ENCODE peak calls at places on chromosomes 16 and 17, in four cellular contexts. T is uterus, X is psoas muscle, U is progenitor cell of endocrine pancreas. Z is an unnamed sample.

GRCh38 chr17:69870751-69871199 is 204.2 kb upstream of the KCNJ16 start:
- DNase-seq in T (no peak), X (no peak), U (no peak), Z (no peak)

GRCh38 chr16:78844682-78845081 is 745.2 kb downstream of the WWOX start:
- DNase-seq in T (no peak), X (no peak), U (no peak), Z (peak)

GRCh38 chr17:82212331-82213250 is at the start of gene CCDC57:
- DNase-seq in T (peak), X (peak), U (peak), Z (peak)

GRCh38 chr16:23670137-23670776 is 8.4 kb upstream of the PLK1 start:
- DNase-seq in T (no peak), X (peak), U (no peak), Z (no peak)

GRCh38 chr17:49227436-49228261 is 2.9 kb downstream of the PHOSPHO1 start:
- DNase-seq in T (peak), X (peak), U (peak), Z (peak)

GRCh38 chr17:4362141-4362540 is 4.3 kb downstream of the UBE2G1 start:
- DNase-seq in T (no peak), X (no peak), U (no peak), Z (no peak)

GRCh38 chr17:9842057-9842758 is 16.5 kb downstream of the GLP2R start:
- DNase-seq in T (peak), X (peak), U (no peak), Z (no peak)

GRCh38 chr17:17672453-17673368 is 8.5 kb upstream of the RAI1 start:
- DNase-seq in T (no peak), X (peak), U (no peak), Z (no peak)

GRCh38 chr17:40686192-40686591 is 17.4 kb downstream of the KRT24 start:
- DNase-seq in T (no peak), X (no peak), U (no peak), Z (no peak)

GRCh38 chr16:67967956-67968439 is 439 bp downstream of the SLC12A4 start:
- DNase-seq in T (no peak), X (peak), U (peak), Z (peak)

GRCh38 chr17:63622571-63623390 is 564 bp downstream of the MAP3K3 start:
- DNase-seq in T (peak), X (peak), U (peak), Z (peak)

GRCh38 chr17:63621229-63621683 is 961 bp upstream of the MAP3K3 start:
- DNase-seq in T (no peak), X (no peak), U (no peak), Z (no peak)

GRCh38 chr17:63623786-63624185 is 1.6 kb downstream of the MAP3K3 start:
- DNase-seq in T (no peak), X (no peak), U (no peak), Z (no peak)

GRCh38 chr17:63626551-63627228 is 4.5 kb downstream of the MAP3K3 start:
- DNase-seq in T (no peak), X (no peak), U (no peak), Z (no peak)

DNA sequence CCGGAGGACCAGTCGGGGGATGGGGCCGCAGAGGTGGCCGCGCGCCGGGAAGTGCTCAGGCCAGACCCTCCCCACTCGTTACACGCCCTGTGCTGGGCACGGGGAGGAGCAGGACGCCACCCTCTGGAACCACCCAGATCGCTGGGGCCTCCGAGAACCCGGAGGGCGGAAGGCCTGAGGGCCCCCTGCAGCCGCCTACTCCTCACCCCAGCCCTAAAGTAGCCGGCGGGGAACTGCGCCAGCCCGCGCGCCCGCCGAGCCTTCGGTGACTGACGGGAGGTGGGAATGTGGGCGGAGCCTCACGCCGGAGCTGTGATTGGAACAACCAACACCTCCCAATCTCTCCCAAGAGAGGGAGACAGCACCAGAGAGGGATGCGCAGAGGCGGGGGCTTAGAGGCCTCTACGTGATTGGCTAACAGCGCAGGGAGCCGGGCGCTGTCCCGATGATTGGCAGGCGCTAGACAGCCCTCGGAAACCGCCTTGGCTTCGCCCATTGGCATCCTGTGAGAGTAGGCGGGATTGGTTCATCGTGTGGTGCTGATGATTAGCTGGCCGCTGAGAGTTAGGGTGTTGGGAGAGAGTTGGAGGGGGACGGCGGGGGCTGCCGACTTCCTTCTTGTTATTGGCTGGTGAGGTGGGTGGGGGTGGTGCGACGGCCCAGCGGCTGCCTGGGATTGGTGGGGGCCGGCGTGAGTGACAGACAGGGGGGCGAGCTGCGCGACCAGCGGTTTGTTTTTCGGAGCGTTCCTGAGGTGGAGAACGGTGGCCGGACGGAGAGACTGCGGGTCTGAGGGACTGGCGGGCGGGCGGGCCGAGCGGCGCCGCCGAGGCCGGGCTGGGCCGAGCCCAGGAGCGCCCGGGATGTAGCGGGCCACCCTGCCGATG is at the start of gene MAP3K3:
- DNase-seq in T (peak), X (peak), U (peak), Z (peak)
- TF ChIP-seq CTCF in T (peak), X (peak), U (no peak), Z (no peak)

DNA sequence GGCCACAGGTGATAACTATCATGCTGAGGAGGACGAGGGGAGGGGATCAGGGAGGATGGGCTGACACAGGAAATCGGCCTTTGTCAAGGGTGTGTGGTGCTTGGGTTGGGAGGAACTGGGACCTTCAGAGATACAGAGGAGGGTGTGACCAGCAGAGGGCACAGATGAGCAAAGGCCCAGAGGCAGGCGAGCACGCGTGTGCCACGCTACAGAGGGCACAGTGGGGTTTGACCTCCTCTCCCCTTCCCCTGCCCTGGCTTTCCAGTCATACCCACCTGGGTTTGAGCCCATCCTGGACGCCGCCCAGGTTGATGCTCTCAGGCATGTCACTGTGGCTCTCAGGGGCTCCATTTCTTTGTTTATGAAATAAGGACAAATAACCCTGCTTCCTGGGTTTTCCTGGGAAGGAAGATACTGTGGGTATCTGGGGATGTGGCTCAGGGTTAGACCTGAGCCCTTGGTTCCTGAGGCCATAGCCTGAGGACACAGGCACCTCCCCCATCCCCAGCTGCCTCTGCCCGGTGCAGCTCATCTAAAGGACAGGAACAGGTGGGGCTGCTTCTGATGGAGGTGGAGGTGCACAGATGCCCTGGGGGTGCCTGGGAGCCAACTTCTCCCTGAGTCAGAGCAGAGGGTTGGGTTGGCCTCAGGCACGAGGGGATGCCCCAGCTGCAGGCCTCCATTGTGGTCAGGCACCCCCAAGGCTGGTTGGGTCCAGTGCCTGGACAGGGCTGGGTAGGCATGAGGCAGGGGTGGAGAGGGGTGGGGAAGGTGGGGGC is 51.8 kb downstream of the BEAN1 start:
- DNase-seq in T (peak), X (peak), U (no peak), Z (peak)
- TF ChIP-seq CTCF in T (peak), X (peak), U (peak), Z (peak)

DNA sequence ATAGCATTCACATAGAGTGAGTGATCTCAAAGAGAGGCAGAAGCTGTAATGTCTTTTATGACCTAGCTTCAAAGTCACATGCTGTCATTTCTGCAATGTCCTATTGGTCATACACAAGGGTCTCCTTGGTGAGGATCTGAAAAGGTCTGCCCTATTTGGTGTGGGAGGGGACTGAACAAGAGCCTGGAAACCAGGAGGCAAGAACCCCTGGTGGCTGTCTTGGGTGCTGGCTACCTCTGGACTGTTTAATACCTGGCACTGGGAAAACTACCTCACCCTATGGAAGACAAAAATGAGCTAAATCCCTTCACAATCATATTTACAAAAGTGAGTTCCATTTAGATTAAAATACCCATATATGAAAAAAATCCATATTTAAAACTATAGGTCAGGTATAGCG is 9.0 kb downstream of the KCTD13 start:
- DNase-seq in T (no peak), X (no peak), U (no peak), Z (no peak)
- TF ChIP-seq CTCF in T (no peak), X (no peak), U (no peak), Z (no peak)

DNA sequence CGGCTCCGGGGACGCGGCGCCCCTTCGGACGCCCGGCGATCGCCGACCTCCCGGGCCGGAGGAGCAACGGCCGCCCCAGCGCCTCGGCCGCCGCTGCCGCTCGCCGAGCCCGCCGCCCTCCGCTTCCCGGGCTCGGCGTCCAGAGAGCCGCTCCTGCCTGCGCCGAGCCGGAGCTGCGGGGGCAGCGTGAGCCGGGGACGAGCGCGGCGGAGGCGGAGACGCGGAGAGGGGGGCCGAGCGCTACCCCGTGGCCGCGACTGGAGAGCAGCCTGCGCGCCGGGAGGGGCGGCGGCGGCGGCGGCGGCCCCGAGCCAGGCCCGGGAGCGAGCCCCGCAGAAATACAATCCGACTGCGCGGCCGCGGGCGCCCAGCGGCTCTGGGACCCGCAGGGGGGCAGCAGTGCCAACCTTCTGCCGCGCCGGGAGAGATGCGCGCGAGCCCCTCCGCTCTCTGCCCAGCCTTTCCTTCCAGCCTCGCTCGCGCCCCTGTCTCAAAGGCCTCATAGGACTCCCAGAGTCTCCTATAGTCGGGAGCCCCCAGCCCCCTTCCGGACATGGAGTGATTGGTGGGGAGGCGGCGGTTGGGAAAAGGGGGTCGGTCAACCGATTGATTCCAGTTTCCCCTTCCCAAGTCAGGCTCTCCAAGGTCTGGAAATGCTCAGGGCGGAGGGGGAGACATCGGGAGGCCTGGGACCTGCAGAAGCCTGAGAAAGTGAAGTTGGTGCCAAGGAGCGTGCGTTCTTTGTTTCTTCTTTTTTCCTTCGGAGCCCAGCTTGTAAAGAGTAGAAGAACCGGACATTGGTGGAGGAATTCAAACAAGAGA is 1.0 kb upstream of the SDK2 start:
- DNase-seq in T (no peak), X (peak), U (peak), Z (peak)
- TF ChIP-seq CTCF in T (no peak), X (no peak), U (peak), Z (no peak)

GRCh38 chr17:59001158-59001814 is 105.4 kb downstream of the TRIM37 start:
- DNase-seq in T (peak), X (no peak), U (no peak), Z (no peak)
- TF ChIP-seq CTCF in T (no peak), X (no peak), U (no peak), Z (no peak)

GRCh38 chr16:20638711-20639335 is 58.7 kb downstream of the ACSM1 start:
- DNase-seq in T (no peak), X (no peak), U (no peak), Z (no peak)

DNA sequence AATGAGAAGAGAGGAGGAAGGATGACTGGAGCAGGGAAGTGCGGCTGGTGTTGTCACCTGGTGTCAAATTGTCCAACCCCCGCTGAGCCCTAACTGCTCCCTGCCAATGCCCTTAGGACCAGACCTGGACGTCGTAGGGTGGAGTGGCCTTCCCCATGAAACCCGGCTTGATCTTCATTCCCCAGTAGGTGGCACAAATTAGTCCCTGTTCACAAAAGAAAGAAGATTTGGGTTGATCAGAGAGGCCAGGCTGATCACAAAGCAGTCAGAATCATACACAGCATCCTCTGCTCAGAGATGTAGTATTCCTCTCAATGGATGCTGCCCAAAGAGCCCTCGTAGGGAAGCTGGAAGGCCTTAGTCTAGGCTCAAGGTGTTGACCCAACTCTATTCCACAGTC is 60.2 kb downstream of the ACSM1 start:
- DNase-seq in T (no peak), X (no peak), U (no peak), Z (no peak)
- TF ChIP-seq CTCF in T (no peak), X (no peak), U (no peak), Z (no peak)

GRCh38 chr17:10920511-10920910 is 82.6 kb upstream of the PIRT start:
- DNase-seq in T (no peak), X (no peak), U (no peak), Z (no peak)
- TF ChIP-seq CTCF in T (no peak), X (no peak), U (no peak), Z (no peak)

GRCh38 chr17:2335726-2336214 is 487 bp downstream of the TSR1 start:
- DNase-seq in T (no peak), X (no peak), U (no peak), Z (peak)

GRCh38 chr17:2337152-2337810 is at the start of gene SGSM2:
- DNase-seq in T (peak), X (peak), U (peak), Z (peak)

GRCh38 chr17:2343421-2343820 is 6.1 kb downstream of the SGSM2 start:
- DNase-seq in T (no peak), X (no peak), U (no peak), Z (no peak)

GRCh38 chr17:2336215-2337151 is at the start of gene TSR1:
- DNase-seq in T (peak), X (peak), U (peak), Z (peak)

GRCh38 chr17:2337811-2338657 is 733 bp downstream of the SGSM2 start:
- DNase-seq in T (peak), X (peak), U (peak), Z (peak)
- TF ChIP-seq CTCF in T (no peak), X (no peak), U (no peak), Z (no peak)

GRCh38 chr17:6661464-6661848 is 9.9 kb downstream of the C17orf100 start:
- DNase-seq in T (no peak), X (no peak), U (no peak), Z (no peak)
- TF ChIP-seq CTCF in T (no peak), X (no peak), U (no peak), Z (no peak)

Z was measured in nephron progenitor cell.